ENCODE peak calls at places on chromosome 18, in five cellular contexts. One of them, this sample, is unnamed.
A peak's percentile ranks its signal among the peaks of the same experiment; 100 is the strongest.

GRCh38 chr18:22314406-22314805 is 103.3 kb downstream of the CTAGE1 start:
- DNase-seq in sigmoid colon: no peak
- DNase-seq in mesendoderm: peak; percentile 51
- DNase-seq in A673: no peak
- DNase-seq in body of pancreas: no peak
- DNase-seq in this sample: peak; percentile 85

GRCh38 chr18:49322770-49323490 is 137.5 kb downstream of the DYM start:
- DNase-seq in sigmoid colon: no peak
- DNase-seq in body of pancreas: no peak
- DNase-seq in A673: no peak
- DNase-seq in mesendoderm: peak; percentile 21
- DNase-seq in this sample: no peak

GRCh38 chr18:8752329-8752728 is 47.0 kb downstream of the MTCL1 start:
- DNase-seq in A673: no peak
- DNase-seq in sigmoid colon: no peak
- DNase-seq in body of pancreas: no peak
- DNase-seq in mesendoderm: no peak
- DNase-seq in this sample: no peak

GRCh38 chr18:37516361-37516853 is 49.2 kb downstream of the CELF4 start:
- DNase-seq in sigmoid colon: no peak
- DNase-seq in body of pancreas: no peak
- DNase-seq in mesendoderm: no peak
- DNase-seq in A673: no peak
- DNase-seq in this sample: no peak

GRCh38 chr18:35861367-35862114 is 110.9 kb upstream of the RMP24 start:
- DNase-seq in mesendoderm: peak; percentile 47
- DNase-seq in A673: no peak
- DNase-seq in sigmoid colon: no peak
- DNase-seq in body of pancreas: no peak
- DNase-seq in this sample: no peak

GRCh38 chr18:13451661-13452447 is 233.3 kb downstream of the LDLRAD4 start:
- DNase-seq in body of pancreas: no peak
- DNase-seq in mesendoderm: peak; percentile 37
- DNase-seq in sigmoid colon: peak; percentile 58
- DNase-seq in A673: peak; percentile 37
- DNase-seq in this sample: no peak

GRCh38 chr18:33495278-33495677 is 54.8 kb upstream of the CCDC178 start:
- DNase-seq in mesendoderm: peak; percentile 79
- DNase-seq in body of pancreas: peak; percentile 12
- DNase-seq in A673: peak; percentile 35
- DNase-seq in sigmoid colon: no peak
- DNase-seq in this sample: no peak

GRCh38 chr18:35588995-35589394 is 7.5 kb downstream of the GALNT1 start:
- DNase-seq in body of pancreas: no peak
- DNase-seq in sigmoid colon: no peak
- DNase-seq in mesendoderm: peak; percentile 86
- DNase-seq in A673: no peak
- DNase-seq in this sample: no peak

GRCh38 chr18:39366086-39366485 is 1800.5 kb upstream of the CELF4 start:
- DNase-seq in body of pancreas: no peak
- DNase-seq in sigmoid colon: no peak
- DNase-seq in A673: no peak
- DNase-seq in mesendoderm: no peak
- DNase-seq in this sample: no peak

GRCh38 chr18:37965572-37965970 is 400.0 kb upstream of the CELF4 start:
- DNase-seq in mesendoderm: no peak
- DNase-seq in A673: no peak
- DNase-seq in body of pancreas: no peak
- DNase-seq in sigmoid colon: no peak
- DNase-seq in this sample: no peak

GRCh38 chr18:58813090-58813489 is 51.6 kb upstream of the ZNF532 start:
- DNase-seq in mesendoderm: no peak
- DNase-seq in body of pancreas: no peak
- DNase-seq in A673: no peak
- DNase-seq in sigmoid colon: no peak
- DNase-seq in this sample: no peak

GRCh38 chr18:45677408-45677807 is 46.6 kb upstream of the SLC14A1 start:
- DNase-seq in mesendoderm: no peak
- DNase-seq in A673: no peak
- DNase-seq in body of pancreas: no peak
- DNase-seq in sigmoid colon: no peak
- DNase-seq in this sample: no peak

GRCh38 chr18:48885266-48885950 is 65.4 kb downstream of the SMAD7 start:
- DNase-seq in A673: no peak
- DNase-seq in body of pancreas: no peak
- DNase-seq in sigmoid colon: peak; percentile 52
- DNase-seq in mesendoderm: no peak
- DNase-seq in this sample: no peak

GRCh38 chr18:47151457-47151856 is 1.2 kb upstream of the HDHD2 start:
- DNase-seq in mesendoderm: peak; percentile 35
- DNase-seq in body of pancreas: no peak
- DNase-seq in A673: no peak
- DNase-seq in sigmoid colon: no peak
- DNase-seq in this sample: no peak
- H3K4me3 ChIP-seq in mesendoderm: no peak overlapping the region
- H3K4me3 ChIP-seq in body of pancreas: no peak overlapping the region
- H3K4me3 ChIP-seq in A673: peak overlapping the region; percentile 59
- H3K4me3 ChIP-seq in sigmoid colon: no peak overlapping the region
- H3K4me3 ChIP-seq in this sample: no peak overlapping the region

GRCh38 chr18:10072659-10073309 is 159.0 kb downstream of the VAPA start:
- DNase-seq in sigmoid colon: no peak
- DNase-seq in body of pancreas: peak; percentile 56
- DNase-seq in A673: no peak
- DNase-seq in mesendoderm: no peak
- DNase-seq in this sample: no peak
- H3K27ac ChIP-seq in sigmoid colon: no peak overlapping the region
- H3K27ac ChIP-seq in body of pancreas: no peak overlapping the region
- H3K27ac ChIP-seq in A673: no peak overlapping the region
- H3K27ac ChIP-seq in mesendoderm: no peak overlapping the region
- H3K27ac ChIP-seq in this sample: no peak overlapping the region

GRCh38 chr18:74456017-74456408 is 1.1 kb downstream of the DIPK1C start:
- DNase-seq in body of pancreas: no peak
- DNase-seq in sigmoid colon: no peak
- DNase-seq in A673: no peak
- DNase-seq in mesendoderm: no peak
- DNase-seq in this sample: no peak

GRCh38 chr18:74456409-74457042 is 582 bp downstream of the DIPK1C start:
- DNase-seq in sigmoid colon: no peak
- DNase-seq in body of pancreas: no peak
- DNase-seq in A673: no peak
- DNase-seq in mesendoderm: peak; percentile 17
- DNase-seq in this sample: no peak

GRCh38 chr18:74457043-74457742 is at the start of gene DIPK1C:
- DNase-seq in A673: no peak
- DNase-seq in mesendoderm: no peak
- DNase-seq in sigmoid colon: no peak
- DNase-seq in body of pancreas: no peak
- DNase-seq in this sample: no peak

GRCh38 chr18:74459877-74460276 is 2.8 kb upstream of the DIPK1C start:
- DNase-seq in mesendoderm: peak; percentile 79
- DNase-seq in A673: no peak
- DNase-seq in body of pancreas: no peak
- DNase-seq in sigmoid colon: no peak
- DNase-seq in this sample: no peak

DNA sequence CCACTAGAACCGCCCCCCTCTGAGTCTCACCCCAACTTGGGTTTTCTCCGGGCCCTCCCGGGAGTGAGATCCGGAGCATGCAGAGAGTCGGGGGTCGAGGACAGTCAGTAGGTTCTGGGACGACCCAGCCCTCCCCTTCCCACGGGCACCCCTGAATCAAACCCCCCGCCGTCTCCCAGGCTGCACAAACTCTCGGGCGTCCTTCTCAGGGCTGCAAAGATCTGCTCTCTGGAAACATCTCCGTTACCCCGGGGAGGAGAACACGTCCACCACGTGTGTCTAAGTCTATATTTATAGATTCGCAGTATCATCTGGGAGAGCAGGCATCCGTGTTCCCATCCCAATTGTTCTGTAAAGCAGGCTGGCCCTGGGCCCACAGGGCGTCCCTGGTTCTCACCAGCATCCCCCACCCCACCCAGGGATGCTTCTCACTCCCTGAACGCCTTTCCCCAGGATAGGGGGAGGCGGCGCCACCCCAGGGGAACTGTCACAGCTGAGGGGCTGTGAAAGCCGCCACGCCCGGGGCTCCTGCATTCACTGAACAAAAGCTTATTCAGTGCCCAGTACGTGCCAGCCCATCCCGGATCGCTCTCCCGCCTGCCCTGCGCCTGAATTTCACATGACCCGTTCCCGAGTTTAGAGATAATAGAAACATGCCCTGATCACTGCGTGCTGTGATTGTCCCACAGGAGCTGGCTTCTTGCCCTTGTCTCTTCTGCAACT is 796 bp upstream of the DIPK1C start:
- DNase-seq in sigmoid colon: no peak
- DNase-seq in body of pancreas: no peak
- DNase-seq in mesendoderm: no peak
- DNase-seq in A673: no peak
- DNase-seq in this sample: no peak
- H3K4me3 ChIP-seq in sigmoid colon: peak overlapping the region; percentile 52
- H3K4me3 ChIP-seq in body of pancreas: no peak overlapping the region
- H3K4me3 ChIP-seq in mesendoderm: no peak overlapping the region
- H3K4me3 ChIP-seq in A673: no peak overlapping the region
- H3K4me3 ChIP-seq in this sample: no peak overlapping the region

DNA sequence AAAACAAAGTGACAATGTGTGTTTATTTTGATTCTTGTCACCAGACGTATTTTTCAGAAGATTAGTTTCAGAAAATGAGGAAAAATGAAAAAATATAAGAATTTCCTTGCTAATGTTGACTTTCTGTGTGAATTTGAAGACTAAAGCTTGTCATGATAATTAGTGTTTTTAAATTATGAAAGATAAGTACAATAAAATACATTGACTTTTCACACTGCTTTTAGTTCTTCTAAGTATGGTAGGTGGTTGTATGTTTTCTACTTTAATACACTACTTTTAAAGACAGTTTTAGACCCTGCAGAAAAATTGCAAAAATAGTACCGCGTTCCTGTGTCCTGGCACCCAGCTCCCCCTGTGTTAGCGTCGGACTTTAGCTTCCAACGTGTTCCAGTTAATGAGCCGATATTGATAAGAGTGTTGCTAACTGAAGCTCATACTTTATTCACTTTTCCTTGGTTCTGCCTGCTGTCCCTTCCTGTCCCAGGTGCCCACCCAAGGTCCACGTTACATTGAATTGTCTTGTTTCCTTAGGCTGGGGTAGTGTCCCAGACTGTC is 695 bp downstream of the RBFA start:
- DNase-seq in sigmoid colon: no peak
- DNase-seq in A673: peak; percentile 11
- DNase-seq in mesendoderm: no peak
- DNase-seq in body of pancreas: no peak
- DNase-seq in this sample: no peak
- H3K27ac ChIP-seq in sigmoid colon: peak overlapping the region; percentile 83
- H3K27ac ChIP-seq in A673: peak overlapping the region; percentile 87
- H3K27ac ChIP-seq in mesendoderm: peak overlapping the region; percentile 83
- H3K27ac ChIP-seq in body of pancreas: peak overlapping the region; percentile 74
- H3K27ac ChIP-seq in this sample: no peak overlapping the region

DNA sequence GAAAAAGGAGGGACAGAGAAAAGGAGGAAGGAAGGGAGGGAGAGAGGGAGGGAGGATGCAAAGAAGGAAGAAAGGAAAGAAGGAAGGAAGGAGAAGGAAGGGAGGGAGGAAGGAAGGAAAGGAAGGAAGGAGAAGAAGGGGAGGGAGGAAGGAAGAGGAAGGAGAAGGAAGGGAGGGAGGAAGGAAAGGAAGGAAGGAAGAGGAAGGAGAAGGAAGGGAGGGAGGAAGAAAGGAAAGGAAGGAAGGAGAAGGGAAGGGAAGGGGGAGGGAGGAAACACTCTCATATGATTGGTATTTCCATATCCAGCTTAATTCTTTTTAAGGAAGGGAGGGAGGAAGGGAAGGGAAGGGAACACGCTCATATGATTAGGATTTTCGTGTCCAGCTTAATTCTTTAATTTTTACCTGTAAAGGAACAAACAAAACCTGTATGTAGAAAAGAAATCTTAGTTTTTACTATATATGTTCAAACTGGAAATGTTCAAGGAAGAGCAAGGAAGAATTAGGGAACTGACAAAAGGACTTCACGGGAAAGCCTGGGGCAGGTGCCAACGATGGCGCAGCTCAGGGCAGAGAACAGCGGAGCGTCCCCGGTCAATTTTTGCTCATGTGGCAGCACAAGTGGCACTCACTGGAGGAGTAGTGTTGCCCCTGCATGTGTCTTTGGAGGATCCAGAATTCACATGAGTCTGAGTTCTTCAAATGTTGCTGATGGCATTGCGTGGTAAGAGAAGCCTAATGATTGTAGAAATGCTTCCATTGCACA is 228.6 kb downstream of the ZNF516 start:
- DNase-seq in sigmoid colon: no peak
- DNase-seq in mesendoderm: no peak
- DNase-seq in A673: no peak
- DNase-seq in body of pancreas: no peak
- DNase-seq in this sample: no peak
- H3K4me3 ChIP-seq in sigmoid colon: peak overlapping the region; percentile 28
- H3K4me3 ChIP-seq in mesendoderm: no peak overlapping the region
- H3K4me3 ChIP-seq in A673: no peak overlapping the region
- H3K4me3 ChIP-seq in body of pancreas: no peak overlapping the region
- H3K4me3 ChIP-seq in this sample: peak overlapping the region; percentile 32

GRCh38 chr18:66826211-66826610 is 222.3 kb upstream of the CDH19 start:
- DNase-seq in A673: peak; percentile 7
- DNase-seq in sigmoid colon: no peak
- DNase-seq in body of pancreas: no peak
- DNase-seq in mesendoderm: no peak
- DNase-seq in this sample: no peak
- H3K27ac ChIP-seq in A673: no peak overlapping the region
- H3K27ac ChIP-seq in sigmoid colon: no peak overlapping the region
- H3K27ac ChIP-seq in body of pancreas: no peak overlapping the region
- H3K27ac ChIP-seq in mesendoderm: no peak overlapping the region
- H3K27ac ChIP-seq in this sample: no peak overlapping the region

This sample was measured in AG04450.